ENCODE peak calls at places on chromosomes 12 and 14, in eight cellular contexts. U, A, W, I, O, B, H and J are unnamed samples.

GRCh38 chr14:58272589-58273372 is 25.6 kb upstream of the ARID4A start:
- DNase-seq in O (peak), W (peak), H (no peak), B (peak), I (peak), A (peak), U (no peak), J (peak)

GRCh38 chr12:41556176-41556575 is 368.1 kb downstream of the PDZRN4 start:
- DNase-seq in O (no peak), I (no peak), H (no peak), B (no peak), U (no peak), W (no peak), A (no peak), J (no peak)

GRCh38 chr12:113088971-113089756 is 32.6 kb downstream of the DTX1 start:
- DNase-seq in O (no peak), B (no peak), I (no peak), A (no peak), U (no peak), H (no peak), W (no peak), J (no peak)

GRCh38 chr12:53579545-53579955 is 46.6 kb downstream of the ATF7 start:
- DNase-seq in B (peak), W (no peak), A (no peak), H (no peak), I (no peak), U (no peak), O (no peak), J (no peak)

GRCh38 chr12:105245291-105245690 is 9.3 kb upstream of the APPL2 start:
- DNase-seq in H (no peak), A (no peak), W (no peak), B (no peak), O (no peak), U (no peak), I (no peak), J (no peak)

GRCh38 chr12:114769634-114770033 is 85.7 kb upstream of the TBX3 start:
- DNase-seq in H (no peak), I (no peak), O (no peak), W (peak), B (no peak), A (no peak), U (no peak), J (no peak)

GRCh38 chr14:61154606-61155005 is 126.5 kb downstream of the TMEM30B start:
- DNase-seq in A (peak), O (no peak), I (no peak), H (no peak), U (peak), B (no peak), W (peak), J (no peak)

GRCh38 chr14:32458720-32459119 is 129.6 kb downstream of the AKAP6 start:
- DNase-seq in I (no peak), A (no peak), H (no peak), W (no peak), O (no peak), B (no peak), U (no peak), J (no peak)

GRCh38 chr14:94864421-94865195 is 94.7 kb upstream of the GSC start:
- DNase-seq in W (no peak), O (no peak), B (no peak), U (no peak), H (no peak), I (no peak), A (no peak), J (peak)

GRCh38 chr12:88388566-88389269 is 191.6 kb downstream of the KITLG start:
- DNase-seq in A (peak), W (peak), B (peak), H (no peak), O (peak), I (no peak), U (peak), J (no peak)

GRCh38 chr12:26088999-26089398 is 35.8 kb downstream of the BHLHE41 start:
- DNase-seq in W (no peak), A (no peak), O (no peak), B (peak), I (no peak), H (no peak), U (no peak), J (no peak)

GRCh38 chr12:128365831-128366231 is 98.9 kb downstream of the TMEM132C start:
- DNase-seq in I (no peak), W (no peak), B (peak), A (no peak), O (no peak), U (no peak), H (no peak), J (no peak)

GRCh38 chr12:108600702-108601007 is 2.8 kb upstream of the TMEM119 start:
- DNase-seq in W (no peak), B (no peak), O (no peak), A (no peak), I (no peak), H (no peak), U (no peak), J (no peak)

GRCh38 chr12:117189725-117190209 is 503 bp downstream of the FBXO21 start:
- DNase-seq in O (peak), H (no peak), A (peak), B (peak), I (peak), W (peak), U (no peak), J (peak)

GRCh38 chr14:61177279-61178225 is 103.6 kb downstream of the TMEM30B start:
- DNase-seq in U (no peak), B (no peak), W (peak), O (no peak), H (no peak), A (peak), I (no peak), J (peak)

GRCh38 chr12:109760031-109760929 is 46.7 kb downstream of the FAM222A start:
- DNase-seq in A (no peak), B (no peak), O (no peak), U (no peak), H (peak), W (no peak), I (peak), J (peak)

GRCh38 chr12:94707892-94708291 is 57.5 kb upstream of the TMCC3 start:
- DNase-seq in W (peak), H (peak), U (no peak), B (no peak), I (no peak), O (peak), A (peak), J (no peak)

GRCh38 chr14:74038015-74038859 is 19.1 kb downstream of the BBOF1 start:
- DNase-seq in W (peak), O (peak), U (no peak), B (peak), A (peak), I (no peak), H (no peak), J (peak)

GRCh38 chr14:72366619-72367018 is 434.4 kb downstream of the RGS6 start:
- DNase-seq in U (no peak), I (no peak), W (no peak), O (no peak), A (no peak), H (no peak), B (no peak), J (no peak)

GRCh38 chr14:70084226-70084625 is 104.5 kb downstream of the SLC8A3 start:
- DNase-seq in W (no peak), H (no peak), A (no peak), I (no peak), B (no peak), O (no peak), U (no peak), J (no peak)

GRCh38 chr14:73996731-73997107 is 22.4 kb downstream of the ENTPD5 start:
- DNase-seq in I (no peak), O (no peak), H (no peak), B (no peak), W (no peak), U (no peak), A (no peak), J (no peak)

GRCh38 chr12:113151655-113152054 is 2.1 kb downstream of the CFAP73 start:
- DNase-seq in W (no peak), O (no peak), A (no peak), B (no peak), I (no peak), U (no peak), H (no peak), J (no peak)

GRCh38 chr14:32883189-32883588 is 55.5 kb upstream of the NPAS3 start:
- DNase-seq in H (no peak), I (no peak), B (no peak), O (no peak), W (no peak), A (no peak), U (no peak), J (no peak)

GRCh38 chr12:32036477-32037263 is 70.0 kb upstream of the BICD1 start:
- DNase-seq in W (no peak), U (no peak), B (no peak), H (no peak), A (no peak), O (no peak), I (no peak), J (no peak)

GRCh38 chr12:110957652-110958051 is 37.3 kb upstream of the MYL2 start:
- DNase-seq in H (no peak), A (no peak), I (no peak), O (no peak), U (no peak), W (no peak), B (peak), J (no peak)

GRCh38 chr12:74431821-74432220 is 105.8 kb upstream of the ATXN7L3B start:
- DNase-seq in B (no peak), H (no peak), U (no peak), I (no peak), O (no peak), W (no peak), A (no peak), J (no peak)

GRCh38 chr12:104312202-104312601 is 8.7 kb downstream of the EID3 start:
- DNase-seq in U (no peak), H (no peak), A (no peak), O (no peak), I (no peak), W (no peak), B (no peak), J (no peak)

GRCh38 chr12:25653487-25654175 is 100.5 kb upstream of the LMNTD1 start:
- DNase-seq in U (no peak), O (no peak), A (no peak), B (peak), H (no peak), W (no peak), I (no peak), J (no peak)

GRCh38 chr14:103207404-103208072 is 84.3 kb downstream of the TNFAIP2 start:
- DNase-seq in I (peak), A (peak), B (no peak), U (no peak), H (peak), O (no peak), W (peak), J (peak)
- TF ChIP-seq CTCF in I (no peak), A (no peak), B (no peak), U (no peak), H (no peak), O (no peak), W (no peak), J (no peak)

DNA sequence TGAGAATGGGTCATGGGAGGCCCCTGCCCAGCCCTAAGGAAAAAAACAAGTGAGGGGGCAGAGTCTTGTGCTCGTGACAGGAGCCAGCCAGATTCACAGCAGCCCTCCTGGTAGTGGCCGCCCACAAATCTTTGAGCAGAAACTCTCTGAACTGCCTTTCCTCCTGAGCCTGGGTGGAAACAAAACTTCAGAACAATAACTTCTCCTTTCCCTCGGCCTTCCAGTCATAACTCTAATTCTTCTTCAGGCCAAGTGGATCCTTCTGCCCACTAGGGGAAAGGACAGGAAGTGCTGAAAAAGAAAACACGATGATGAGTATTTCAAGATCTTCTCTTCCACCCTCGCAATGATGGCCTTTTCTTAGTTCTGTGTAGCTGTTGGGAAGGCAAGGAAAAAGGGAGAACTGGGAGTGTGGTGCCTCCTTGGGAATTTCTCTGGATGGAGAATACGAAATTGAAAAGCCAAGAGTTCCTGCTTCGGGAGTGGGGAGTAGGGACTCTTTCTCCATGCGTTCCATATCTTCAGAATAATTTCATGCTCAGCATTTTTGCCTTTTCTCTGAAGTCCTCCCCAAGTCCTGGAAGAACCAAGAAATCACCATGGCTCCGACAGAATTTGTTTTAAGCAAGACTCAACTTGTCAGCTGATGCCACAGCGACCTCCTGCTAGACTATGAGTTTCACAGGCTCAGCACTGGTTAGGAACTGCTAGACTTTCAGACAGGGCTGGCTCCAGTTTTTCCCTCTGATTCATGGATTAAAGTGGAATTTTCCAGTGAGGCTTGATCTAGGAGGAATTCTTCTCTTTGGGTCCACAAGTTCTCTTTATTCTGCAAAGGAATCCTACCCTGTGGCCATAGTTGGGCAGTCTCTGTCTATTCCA is 188.9 kb downstream of the CAND1 start:
- DNase-seq in W (peak), U (no peak), O (no peak), H (no peak), B (peak), I (no peak), A (no peak), J (no peak)
- TF ChIP-seq CTCF in W (peak), U (peak), O (peak), H (peak), B (peak), I (no peak), A (no peak), J (no peak)

DNA sequence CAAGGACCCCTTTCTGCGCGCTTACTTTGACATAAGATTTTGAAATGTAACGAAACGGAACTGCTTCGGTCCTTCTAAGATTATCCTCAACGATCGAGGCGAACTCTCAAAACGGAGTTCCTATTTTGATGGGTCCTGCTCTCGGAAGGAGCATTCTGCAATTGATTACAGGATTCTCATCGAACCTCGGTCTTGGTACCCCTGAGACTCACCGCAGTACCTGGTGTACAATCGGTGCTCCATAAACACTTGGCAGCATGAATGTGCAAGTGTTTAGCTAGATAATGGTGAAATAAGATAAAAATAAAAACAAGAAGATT is 530 bp upstream of the NEMF start:
- DNase-seq in H (no peak), U (no peak), W (no peak), I (no peak), A (no peak), B (no peak), O (no peak), J (no peak)
- TF ChIP-seq CTCF in H (no peak), U (no peak), W (no peak), I (no peak), A (no peak), B (no peak), O (peak), J (peak)

GRCh38 chr14:65354131-65354530 is 58.4 kb upstream of the FUT8 start:
- DNase-seq in U (no peak), I (peak), O (no peak), B (no peak), A (no peak), W (no peak), H (no peak), J (no peak)

GRCh38 chr14:65351493-65352224 is 60.9 kb upstream of the FUT8 start:
- DNase-seq in O (no peak), U (no peak), W (no peak), B (no peak), H (no peak), A (no peak), I (no peak), J (no peak)

GRCh38 chr14:65354715-65355114 is 57.8 kb upstream of the FUT8 start:
- DNase-seq in H (no peak), U (no peak), A (no peak), B (no peak), I (peak), O (no peak), W (no peak), J (no peak)

GRCh38 chr14:65356327-65356836 is 56.1 kb upstream of the FUT8 start:
- DNase-seq in W (peak), U (peak), B (peak), H (no peak), I (peak), A (peak), O (peak), J (peak)

DNA sequence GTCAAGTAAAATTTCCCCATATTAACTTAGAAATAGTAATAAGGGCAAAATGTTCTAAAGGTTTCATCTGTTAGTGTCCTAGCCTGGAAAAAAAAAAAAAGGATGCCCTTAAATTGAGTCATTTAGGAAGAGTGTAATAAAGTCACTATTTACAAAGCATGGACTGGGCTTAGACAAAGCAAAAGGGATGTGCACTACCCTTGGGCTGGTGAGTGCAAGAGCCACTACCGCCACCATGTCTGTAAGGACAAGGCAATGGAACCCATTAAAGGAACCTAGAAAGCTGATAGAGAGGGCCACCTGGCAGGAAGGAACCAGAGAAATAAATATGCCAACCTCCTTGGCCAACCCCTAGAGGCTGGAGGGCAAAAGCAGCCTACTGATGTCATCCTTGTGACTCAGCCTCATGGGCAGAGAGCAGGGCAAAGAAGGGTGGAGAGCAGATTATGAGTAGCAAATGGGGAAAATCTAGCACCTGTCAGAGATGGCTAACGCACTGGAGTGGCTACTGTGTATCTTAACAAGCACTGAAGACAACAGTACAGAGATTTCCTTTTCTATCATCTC is 59.5 kb upstream of the FUT8 start:
- DNase-seq in O (no peak), H (no peak), A (no peak), I (peak), B (peak), U (no peak), W (no peak), J (peak)
- TF ChIP-seq CTCF in O (no peak), H (no peak), A (no peak), I (no peak), B (no peak), U (no peak), W (no peak), J (no peak)

GRCh38 chr12:67562513-67563287 is 85.8 kb upstream of the DYRK2 start:
- DNase-seq in H (no peak), O (no peak), W (no peak), U (no peak), I (no peak), A (no peak), B (no peak), J (no peak)
- TF ChIP-seq CTCF in H (no peak), O (no peak), W (no peak), U (no peak), I (no peak), A (no peak), B (no peak), J (no peak)